ENCODE peak calls at places on chromosomes 2 and 18, in eight cellular contexts. H, S, I, G, R, Y, Q and B are unnamed samples.

GRCh38 chr2:105950521-105951389 is 206.0 kb downstream of the NCK2 start:
- DNase-seq in I (no peak), R (no peak), H (peak; percentile 52), S (no peak), Y (no peak), Q (no peak), G (peak; percentile 63), B (no peak)

GRCh38 chr2:55620123-55620779 is 2.8 kb upstream of the PPP4R3B start:
- DNase-seq in I (no peak), S (peak; percentile 63), Y (no peak), H (peak; percentile 48), R (no peak), G (peak; percentile 55), Q (no peak), B (no peak)

GRCh38 chr18:79797518-79798345 is at the start of gene KCNG2:
- DNase-seq in Q (peak; percentile 44), R (no peak), Y (no peak), H (peak; percentile 52), S (no peak), G (peak; percentile 67), I (peak; percentile 88), B (no peak)

GRCh38 chr2:135168119-135168872 is 116.2 kb downstream of the RAB3GAP1 start:
- DNase-seq in Y (no peak), H (no peak), Q (no peak), G (no peak), I (no peak), S (no peak), R (no peak), B (no peak)

GRCh38 chr2:121699421-121700328 is 37.0 kb downstream of the NIFK start:
- DNase-seq in I (peak; percentile 86), H (no peak), Y (peak; percentile 80), G (no peak), R (peak; percentile 69), S (peak; percentile 52), Q (peak; percentile 56), B (no peak)

GRCh38 chr2:31302940-31303563 is 69.1 kb downstream of the EHD3 start:
- DNase-seq in I (no peak), S (no peak), Y (no peak), G (no peak), H (no peak), R (no peak), Q (no peak), B (peak; percentile 57)

GRCh38 chr2:109609352-109610024 is 4.3 kb downstream of the SEPTIN10 start:
- DNase-seq in R (no peak), I (no peak), S (no peak), H (no peak), Y (peak; percentile 67), Q (no peak), G (peak; percentile 27), B (no peak)

GRCh38 chr2:225022188-225022587 is 20.1 kb downstream of the DOCK10 start:
- DNase-seq in G (no peak), R (no peak), Q (no peak), H (no peak), I (no peak), S (no peak), Y (no peak), B (no peak)

GRCh38 chr2:241154915-241155314 is 4.6 kb downstream of the PPP1R7 start:
- DNase-seq in Y (no peak), S (no peak), Q (no peak), R (no peak), H (no peak), I (no peak), G (no peak), B (no peak)

GRCh38 chr2:120430501-120430830 is 84.5 kb downstream of the INHBB start:
- DNase-seq in R (no peak), G (no peak), S (no peak), Q (peak; percentile 46), Y (no peak), I (no peak), H (peak; percentile 28), B (no peak)

GRCh38 chr18:15198116-15198389 is 450.1 kb downstream of the ANKRD30B start:
- DNase-seq in R (no peak), Q (no peak), H (no peak), Y (no peak), S (no peak), G (no peak), I (no peak), B (no peak)

GRCh38 chr18:23494992-23495391 is 8.3 kb upstream of the RMC1 start:
- DNase-seq in G (no peak), Q (no peak), I (no peak), Y (no peak), S (no peak), R (no peak), H (no peak), B (no peak)

GRCh38 chr2:50751255-50752069 is 280.5 kb downstream of the NRXN1 start:
- DNase-seq in R (no peak), G (no peak), Y (no peak), S (no peak), H (no peak), I (no peak), Q (no peak), B (no peak)

GRCh38 chr2:42492691-42493467 is 903 bp downstream of the KCNG3 start:
- DNase-seq in H (peak; percentile 58), R (peak; percentile 56), Y (no peak), Q (no peak), G (peak; percentile 77), S (no peak), I (no peak), B (no peak)

GRCh38 chr2:59892398-59892797 is 661.1 kb downstream of the BCL11A start:
- DNase-seq in R (no peak), H (peak; percentile 31), G (peak; percentile 14), S (no peak), I (no peak), Y (no peak), Q (no peak), B (no peak)

GRCh38 chr2:80075719-80076118 is 228.8 kb downstream of the LRRTM1 start:
- DNase-seq in Q (no peak), I (no peak), R (no peak), G (no peak), S (no peak), H (no peak), Y (no peak), B (no peak)

GRCh38 chr18:69495841-69496533 is 95.3 kb downstream of the DOK6 start:
- DNase-seq in S (no peak), Y (no peak), Q (no peak), R (no peak), G (no peak), I (no peak), H (no peak), B (no peak)

GRCh38 chr2:14761118-14761517 is 128.6 kb downstream of the LRATD1 start:
- DNase-seq in Y (no peak), Q (no peak), I (no peak), H (no peak), S (no peak), G (no peak), R (no peak), B (no peak)

DNA sequence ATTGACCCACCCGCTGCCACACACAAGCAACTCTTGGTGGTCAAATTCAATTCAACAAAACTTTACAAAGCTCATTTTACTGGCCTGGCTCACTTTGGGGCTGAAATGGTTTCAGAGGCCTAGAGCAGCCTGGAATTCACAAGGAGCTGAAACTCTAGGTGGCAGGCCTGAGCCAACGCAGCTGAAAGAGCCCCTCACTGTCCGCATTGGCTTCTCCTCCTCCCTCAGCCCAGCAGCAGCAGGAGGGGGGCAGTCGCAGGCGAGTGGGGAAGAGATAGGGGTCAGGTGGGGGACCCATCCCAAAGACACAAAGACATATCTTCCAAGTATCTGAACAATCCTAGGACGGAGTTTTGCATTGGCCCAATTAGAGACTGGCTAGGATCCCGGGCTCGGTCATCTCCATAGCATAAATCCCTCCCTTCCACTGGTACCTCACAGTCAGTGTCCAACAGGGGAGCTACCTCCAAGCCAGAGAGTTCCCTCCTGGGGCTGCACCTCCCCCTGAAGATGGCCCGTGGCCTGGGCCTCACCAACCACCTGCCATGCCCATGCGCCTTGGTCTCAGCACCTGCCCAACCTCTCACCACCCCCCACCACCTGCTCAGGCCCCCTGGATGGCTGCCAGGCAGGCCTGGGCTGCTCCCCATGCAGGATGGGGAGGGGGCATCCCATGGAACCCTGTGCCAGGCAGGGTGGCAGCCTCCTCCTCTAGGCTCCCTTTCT is 113.4 kb downstream of the ZBTB7C start:
- DNase-seq in R (no peak), S (peak; percentile 3), Q (no peak), Y (no peak), H (peak; percentile 77), G (peak; percentile 76), I (no peak), B (peak; percentile 84)
- TF ChIP-seq CTCF in R (no peak), S (peak; percentile 39), Q (no peak), Y (peak; percentile 40), H (peak; percentile 69), G (peak; percentile 82), I (peak; percentile 11), B (peak; percentile 35)

DNA sequence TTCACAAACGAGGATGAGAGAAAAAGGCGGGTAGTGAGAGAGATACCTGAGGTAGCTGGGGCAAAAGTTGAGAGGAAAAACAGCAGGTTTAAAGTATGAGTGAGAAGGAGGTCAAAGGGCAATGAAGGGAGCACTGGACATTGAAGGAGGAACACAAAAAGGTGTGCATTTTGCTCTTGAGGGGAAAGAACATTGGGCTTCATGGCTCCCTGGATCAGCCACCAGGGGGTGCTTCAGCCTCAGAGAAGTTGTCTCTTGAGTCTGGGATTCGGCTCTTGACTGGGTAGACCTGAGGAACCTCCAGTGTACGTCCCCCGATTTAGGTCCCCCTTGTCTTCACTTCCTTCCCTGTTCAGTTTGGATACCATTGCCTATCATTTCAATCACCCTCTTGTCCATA is 128.5 kb downstream of the RAPGEF4 start:
- DNase-seq in S (peak; percentile 13), R (peak; percentile 60), Q (peak; percentile 69), Y (no peak), G (peak; percentile 82), I (peak; percentile 36), H (peak; percentile 74), B (no peak)
- TF ChIP-seq CTCF in S (peak; percentile 78), R (peak; percentile 74), Q (peak; percentile 60), Y (peak; percentile 88), G (peak; percentile 91), I (peak; percentile 75), H (peak; percentile 89), B (peak; percentile 70)

DNA sequence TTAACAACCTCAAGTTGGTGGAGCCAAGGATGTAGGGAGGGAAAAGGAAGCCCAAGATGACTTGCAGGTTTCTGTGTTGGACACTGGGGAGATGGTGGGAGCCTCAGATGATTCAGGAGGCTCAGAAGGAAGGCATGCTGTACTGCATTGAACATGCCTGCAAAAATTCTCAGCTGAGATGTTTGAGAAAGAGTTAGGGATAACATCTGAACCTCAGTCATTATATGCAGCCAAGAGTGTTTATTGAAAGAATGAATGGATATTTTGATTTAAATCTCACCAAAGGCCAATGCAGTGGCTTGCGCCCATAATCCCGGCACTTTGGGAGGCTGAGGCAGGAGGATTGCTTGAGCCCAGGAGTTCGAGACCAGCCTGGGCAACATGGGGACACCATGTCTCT is 243.0 kb downstream of the MYCN start:
- DNase-seq in R (no peak), H (no peak), G (no peak), I (no peak), S (no peak), Y (no peak), Q (no peak), B (no peak)
- TF ChIP-seq CTCF in R (no peak), H (no peak), G (no peak), I (no peak), S (no peak), Y (no peak), Q (no peak), B (no peak)

DNA sequence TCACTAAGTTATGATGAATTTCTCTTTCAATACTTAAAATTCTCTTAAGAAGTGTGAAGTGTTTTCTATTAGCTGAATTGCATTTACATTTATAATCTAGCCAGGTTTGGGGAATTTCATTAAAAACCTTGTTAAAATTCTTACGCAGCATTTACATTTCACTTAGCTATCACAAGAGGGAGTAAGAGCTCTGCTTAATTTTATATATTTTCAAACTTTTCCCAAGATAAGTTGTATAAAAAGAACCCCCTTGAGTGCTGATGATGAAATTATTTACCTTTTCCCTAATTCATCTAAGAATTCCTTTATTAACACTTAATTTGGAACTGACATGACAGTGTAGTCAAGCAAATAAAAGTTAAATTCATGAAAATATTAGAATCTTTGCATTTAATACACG is 54.2 kb upstream of the ZSWIM2 start:
- DNase-seq in S (no peak), I (no peak), G (peak; percentile 33), Y (no peak), Q (no peak), R (no peak), H (no peak), B (no peak)
- TF ChIP-seq CTCF in S (no peak), I (no peak), G (no peak), Y (peak; percentile 80), Q (no peak), R (peak; percentile 36), H (peak; percentile 59), B (peak; percentile 61)